ENCODE peak calls at places on chromosomes 4 and X, in seven cellular contexts. A, Q, V, K, S, R and B are unnamed samples.

GRCh38 chr4:140343303-140343702 is 30.1 kb upstream of the SCOC start:
- DNase-seq in A (no peak), Q (no peak), V (no peak), K (peak; percentile 18), S (no peak), R (no peak), B (no peak)

GRCh38 chrX:487836-488235 is 101.1 kb upstream of the PPP2R3B start:
- DNase-seq in A (no peak), Q (no peak), V (no peak), K (no peak), S (no peak), R (no peak), B (no peak)

GRCh38 chrX:99398578-99398977 is 1011.5 kb downstream of the PCDH19 start:
- DNase-seq in A (no peak), Q (no peak), V (no peak), K (no peak), S (no peak), R (no peak), B (no peak)

GRCh38 chr4:181548873-181549541 is 694.2 kb upstream of the TENM3 start:
- DNase-seq in A (peak; percentile 87), Q (peak; percentile 83), V (no peak), K (no peak), S (no peak), R (peak; percentile 88), B (peak; percentile 48)

GRCh38 chr4:7872264-7872771 is 67.3 kb downstream of the AFAP1 start:
- DNase-seq in A (no peak), Q (peak; percentile 93), V (no peak), K (no peak), S (no peak), R (peak; percentile 84), B (no peak)

GRCh38 chr4:54318904-54319303 is 89.8 kb downstream of the PDGFRA start:
- DNase-seq in A (peak; percentile 64), Q (peak; percentile 35), V (peak; percentile 36), K (no peak), S (no peak), R (peak; percentile 24), B (peak; percentile 8)

GRCh38 chr4:19123681-19124080 is 1102.1 kb upstream of the LCORL start:
- DNase-seq in A (no peak), Q (no peak), V (no peak), K (no peak), S (no peak), R (no peak), B (no peak)

GRCh38 chr4:52512291-52512690 is 146.8 kb downstream of the USP46 start:
- DNase-seq in A (no peak), Q (no peak), V (no peak), K (no peak), S (no peak), R (no peak), B (no peak)

GRCh38 chr4:4880492-4880891 is 21.0 kb downstream of the MSX1 start:
- DNase-seq in A (peak; percentile 20), Q (no peak), V (no peak), K (no peak), S (no peak), R (no peak), B (no peak)

GRCh38 chr4:78954048-78954666 is 14.9 kb upstream of the PAQR3 start:
- DNase-seq in A (peak; percentile 35), Q (no peak), V (peak; percentile 23), K (no peak), S (peak; percentile 49), R (no peak), B (no peak)

GRCh38 chr4:126916626-126917140 is 716.1 kb upstream of the INTU start:
- DNase-seq in A (no peak), Q (peak; percentile 88), V (no peak), K (no peak), S (no peak), R (peak; percentile 68), B (no peak)

GRCh38 chr4:7650606-7651400 is 216.1 kb upstream of the PSAPL1 start:
- DNase-seq in A (no peak), Q (no peak), V (peak; percentile 49), K (no peak), S (no peak), R (no peak), B (no peak)

GRCh38 chr4:1972414-1972813 is 36.4 kb downstream of the NELFA start:
- DNase-seq in A (no peak), Q (no peak), V (no peak), K (no peak), S (no peak), R (no peak), B (no peak)

GRCh38 chr4:56468097-56468422 is 643 bp downstream of the SRP72 start:
- DNase-seq in A (peak; percentile 67), Q (no peak), V (peak; percentile 19), K (no peak), S (no peak), R (no peak), B (no peak)